ENCODE peak calls at places on chromosomes 6 and 20, in eight cellular contexts. One of them, this sample, is unnamed.

GRCh38 chr6:44000164-44000842 is 126.9 kb downstream of the MRPL14 start:
- DNase-seq in GM10248: peak
- DNase-seq in neural progenitor cell: no peak
- DNase-seq in nephron progenitor cell: no peak
- DNase-seq in lung: peak
- DNase-seq in psoas muscle: no peak
- DNase-seq in cardiac fibroblast: no peak
- DNase-seq in neural crest cell: no peak
- DNase-seq in this sample: peak

GRCh38 chr20:18989736-18990474 is 176.3 kb downstream of the SCP2D1 start:
- DNase-seq in neural crest cell: no peak
- DNase-seq in psoas muscle: peak
- DNase-seq in neural progenitor cell: no peak
- DNase-seq in nephron progenitor cell: no peak
- DNase-seq in lung: no peak
- DNase-seq in GM10248: no peak
- DNase-seq in cardiac fibroblast: no peak
- DNase-seq in this sample: no peak

GRCh38 chr6:149443411-149444181 is 41.2 kb downstream of the ZC3H12D start:
- DNase-seq in GM10248: no peak
- DNase-seq in psoas muscle: no peak
- DNase-seq in cardiac fibroblast: peak
- DNase-seq in neural progenitor cell: no peak
- DNase-seq in neural crest cell: no peak
- DNase-seq in nephron progenitor cell: no peak
- DNase-seq in lung: no peak
- DNase-seq in this sample: no peak

GRCh38 chr20:39105551-39105950 is 143.4 kb downstream of the DHX35 start:
- DNase-seq in neural progenitor cell: no peak
- DNase-seq in GM10248: no peak
- DNase-seq in lung: no peak
- DNase-seq in nephron progenitor cell: no peak
- DNase-seq in cardiac fibroblast: no peak
- DNase-seq in psoas muscle: no peak
- DNase-seq in neural crest cell: no peak
- DNase-seq in this sample: no peak

GRCh38 chr6:170076466-170077165 is 214.3 kb downstream of the DLL1 start:
- DNase-seq in neural crest cell: no peak
- DNase-seq in lung: no peak
- DNase-seq in neural progenitor cell: no peak
- DNase-seq in psoas muscle: no peak
- DNase-seq in cardiac fibroblast: no peak
- DNase-seq in nephron progenitor cell: no peak
- DNase-seq in GM10248: no peak
- DNase-seq in this sample: peak

GRCh38 chr6:135222623-135223022 is 41.5 kb downstream of the MYB start:
- DNase-seq in cardiac fibroblast: no peak
- DNase-seq in lung: no peak
- DNase-seq in psoas muscle: no peak
- DNase-seq in nephron progenitor cell: no peak
- DNase-seq in GM10248: no peak
- DNase-seq in neural progenitor cell: no peak
- DNase-seq in neural crest cell: no peak
- DNase-seq in this sample: no peak

GRCh38 chr6:36028088-36028886 is 679 bp downstream of the MAPK14 start:
- DNase-seq in lung: peak
- DNase-seq in neural progenitor cell: no peak
- DNase-seq in neural crest cell: peak
- DNase-seq in cardiac fibroblast: peak
- DNase-seq in psoas muscle: peak
- DNase-seq in nephron progenitor cell: peak
- DNase-seq in GM10248: peak
- DNase-seq in this sample: peak

GRCh38 chr6:31172973-31173384 is 2.5 kb upstream of the POU5F1 start:
- DNase-seq in nephron progenitor cell: peak
- DNase-seq in psoas muscle: no peak
- DNase-seq in neural progenitor cell: peak
- DNase-seq in neural crest cell: no peak
- DNase-seq in GM10248: no peak
- DNase-seq in cardiac fibroblast: no peak
- DNase-seq in lung: no peak
- DNase-seq in this sample: no peak

DNA sequence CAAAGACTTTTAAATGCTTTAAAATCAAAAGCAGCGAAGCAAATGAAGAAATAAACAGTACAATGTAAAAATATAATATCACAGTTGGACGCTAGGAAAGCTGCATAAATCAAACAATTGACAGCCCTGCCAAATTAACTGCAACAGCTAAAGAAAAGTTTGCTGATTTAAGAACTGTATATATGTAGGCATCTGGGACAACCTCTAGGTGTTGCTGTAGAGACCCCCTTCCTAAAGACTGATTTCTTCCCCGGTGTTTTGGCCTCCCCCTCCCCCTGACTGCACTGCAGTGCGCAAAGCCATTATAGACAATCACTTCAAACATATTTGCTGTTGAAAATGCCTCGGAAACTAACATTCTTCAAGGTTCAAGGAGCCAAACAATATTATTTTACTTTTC is 1.1 kb downstream of the ELOVL4 start:
- DNase-seq in lung: no peak
- DNase-seq in nephron progenitor cell: peak
- DNase-seq in psoas muscle: no peak
- DNase-seq in neural crest cell: peak
- DNase-seq in cardiac fibroblast: peak
- DNase-seq in neural progenitor cell: peak
- DNase-seq in GM10248: peak
- DNase-seq in this sample: no peak
- TF ChIP-seq CTCF in lung: no peak
- TF ChIP-seq CTCF in nephron progenitor cell: peak
- TF ChIP-seq CTCF in psoas muscle: no peak
- TF ChIP-seq CTCF in neural crest cell: peak
- TF ChIP-seq CTCF in cardiac fibroblast: peak
- TF ChIP-seq CTCF in neural progenitor cell: peak
- TF ChIP-seq CTCF in GM10248: peak
- TF ChIP-seq CTCF in this sample: no peak

GRCh38 chr6:57173886-57174510 is 1.9 kb downstream of the BAG2 start:
- DNase-seq in cardiac fibroblast: peak
- DNase-seq in nephron progenitor cell: no peak
- DNase-seq in neural progenitor cell: peak
- DNase-seq in psoas muscle: no peak
- DNase-seq in neural crest cell: no peak
- DNase-seq in lung: no peak
- DNase-seq in GM10248: no peak
- DNase-seq in this sample: no peak

GRCh38 chr6:57173056-57173885 is 1.1 kb downstream of the BAG2 start:
- DNase-seq in lung: no peak
- DNase-seq in psoas muscle: no peak
- DNase-seq in cardiac fibroblast: peak
- DNase-seq in GM10248: peak
- DNase-seq in nephron progenitor cell: peak
- DNase-seq in neural progenitor cell: peak
- DNase-seq in neural crest cell: no peak
- DNase-seq in this sample: peak

GRCh38 chr6:57174511-57174907 is 2.4 kb downstream of the BAG2 start:
- DNase-seq in psoas muscle: no peak
- DNase-seq in GM10248: no peak
- DNase-seq in lung: no peak
- DNase-seq in nephron progenitor cell: no peak
- DNase-seq in neural progenitor cell: no peak
- DNase-seq in neural crest cell: no peak
- DNase-seq in cardiac fibroblast: no peak
- DNase-seq in this sample: no peak

GRCh38 chr6:57177545-57178225 is 5.6 kb downstream of the BAG2 start:
- DNase-seq in neural progenitor cell: no peak
- DNase-seq in GM10248: no peak
- DNase-seq in lung: no peak
- DNase-seq in nephron progenitor cell: no peak
- DNase-seq in neural crest cell: no peak
- DNase-seq in cardiac fibroblast: peak
- DNase-seq in psoas muscle: peak
- DNase-seq in this sample: no peak

GRCh38 chr6:57172136-57173055 is at the start of gene BAG2:
- DNase-seq in GM10248: peak
- DNase-seq in cardiac fibroblast: peak
- DNase-seq in nephron progenitor cell: peak
- DNase-seq in lung: peak
- DNase-seq in neural crest cell: peak
- DNase-seq in neural progenitor cell: peak
- DNase-seq in psoas muscle: peak
- DNase-seq in this sample: peak
- TF ChIP-seq CTCF in GM10248: peak
- TF ChIP-seq CTCF in cardiac fibroblast: peak
- TF ChIP-seq CTCF in nephron progenitor cell: no peak
- TF ChIP-seq CTCF in lung: no peak
- TF ChIP-seq CTCF in neural crest cell: peak
- TF ChIP-seq CTCF in neural progenitor cell: peak
- TF ChIP-seq CTCF in psoas muscle: peak
- TF ChIP-seq CTCF in this sample: peak

GRCh38 chr20:48445827-48446226 is 382.0 kb downstream of the PREX1 start:
- DNase-seq in psoas muscle: no peak
- DNase-seq in lung: no peak
- DNase-seq in nephron progenitor cell: no peak
- DNase-seq in GM10248: no peak
- DNase-seq in neural crest cell: no peak
- DNase-seq in neural progenitor cell: no peak
- DNase-seq in cardiac fibroblast: no peak
- DNase-seq in this sample: no peak
- TF ChIP-seq CTCF in psoas muscle: no peak
- TF ChIP-seq CTCF in lung: no peak
- TF ChIP-seq CTCF in nephron progenitor cell: no peak
- TF ChIP-seq CTCF in GM10248: no peak
- TF ChIP-seq CTCF in neural crest cell: no peak
- TF ChIP-seq CTCF in neural progenitor cell: no peak
- TF ChIP-seq CTCF in cardiac fibroblast: no peak
- TF ChIP-seq CTCF in this sample: no peak

GRCh38 chr6:71529026-71529425 is 240.4 kb downstream of the OGFRL1 start:
- DNase-seq in lung: no peak
- DNase-seq in GM10248: no peak
- DNase-seq in psoas muscle: no peak
- DNase-seq in cardiac fibroblast: no peak
- DNase-seq in nephron progenitor cell: no peak
- DNase-seq in neural crest cell: no peak
- DNase-seq in neural progenitor cell: no peak
- DNase-seq in this sample: no peak

GRCh38 chr6:71527831-71528377 is 239.3 kb downstream of the OGFRL1 start:
- DNase-seq in lung: no peak
- DNase-seq in psoas muscle: no peak
- DNase-seq in nephron progenitor cell: no peak
- DNase-seq in neural crest cell: no peak
- DNase-seq in cardiac fibroblast: peak
- DNase-seq in GM10248: no peak
- DNase-seq in neural progenitor cell: no peak
- DNase-seq in this sample: no peak

GRCh38 chr6:71524201-71524600 is 235.6 kb downstream of the OGFRL1 start:
- DNase-seq in cardiac fibroblast: no peak
- DNase-seq in lung: no peak
- DNase-seq in neural crest cell: no peak
- DNase-seq in nephron progenitor cell: no peak
- DNase-seq in psoas muscle: no peak
- DNase-seq in neural progenitor cell: no peak
- DNase-seq in GM10248: no peak
- DNase-seq in this sample: no peak

DNA sequence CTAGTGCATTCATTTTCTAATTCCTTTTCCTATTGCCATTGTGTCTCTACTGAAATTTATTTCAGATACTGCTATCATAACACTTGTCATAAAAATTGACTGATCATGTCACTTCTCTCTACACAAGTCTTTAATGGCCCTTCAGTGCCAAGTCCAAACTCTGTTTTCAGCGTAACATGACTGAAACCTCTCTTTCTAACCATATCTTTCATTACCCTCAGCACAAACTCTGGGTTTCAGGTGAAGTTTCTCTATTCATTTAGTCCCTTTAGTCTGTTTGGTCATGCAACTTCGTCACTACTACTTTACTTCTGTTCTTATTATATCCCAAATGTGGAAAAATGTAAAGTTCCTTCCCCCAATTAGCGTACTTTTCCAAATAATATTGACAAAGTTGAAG is 234.9 kb downstream of the OGFRL1 start:
- DNase-seq in psoas muscle: no peak
- DNase-seq in neural progenitor cell: no peak
- DNase-seq in nephron progenitor cell: no peak
- DNase-seq in neural crest cell: no peak
- DNase-seq in GM10248: no peak
- DNase-seq in lung: no peak
- DNase-seq in cardiac fibroblast: no peak
- DNase-seq in this sample: no peak
- TF ChIP-seq CTCF in psoas muscle: no peak
- TF ChIP-seq CTCF in neural progenitor cell: no peak
- TF ChIP-seq CTCF in nephron progenitor cell: no peak
- TF ChIP-seq CTCF in neural crest cell: no peak
- TF ChIP-seq CTCF in GM10248: no peak
- TF ChIP-seq CTCF in lung: no peak
- TF ChIP-seq CTCF in cardiac fibroblast: no peak
- TF ChIP-seq CTCF in this sample: no peak

GRCh38 chr20:37939701-37940151 is 36.8 kb downstream of the VSTM2L start:
- DNase-seq in neural progenitor cell: no peak
- DNase-seq in nephron progenitor cell: no peak
- DNase-seq in cardiac fibroblast: no peak
- DNase-seq in neural crest cell: no peak
- DNase-seq in lung: no peak
- DNase-seq in GM10248: no peak
- DNase-seq in psoas muscle: no peak
- DNase-seq in this sample: no peak

GRCh38 chr20:37940161-37940560 is 37.2 kb downstream of the VSTM2L start:
- DNase-seq in GM10248: no peak
- DNase-seq in neural crest cell: no peak
- DNase-seq in lung: no peak
- DNase-seq in neural progenitor cell: no peak
- DNase-seq in nephron progenitor cell: no peak
- DNase-seq in psoas muscle: no peak
- DNase-seq in cardiac fibroblast: no peak
- DNase-seq in this sample: no peak

GRCh38 chr20:37941992-37942391 is 39.1 kb downstream of the VSTM2L start:
- DNase-seq in lung: no peak
- DNase-seq in nephron progenitor cell: no peak
- DNase-seq in psoas muscle: no peak
- DNase-seq in neural progenitor cell: no peak
- DNase-seq in neural crest cell: no peak
- DNase-seq in cardiac fibroblast: no peak
- DNase-seq in GM10248: no peak
- DNase-seq in this sample: no peak

GRCh38 chr20:37943033-37943432 is 40.1 kb downstream of the VSTM2L start:
- DNase-seq in GM10248: no peak
- DNase-seq in psoas muscle: no peak
- DNase-seq in neural progenitor cell: no peak
- DNase-seq in cardiac fibroblast: no peak
- DNase-seq in neural crest cell: no peak
- DNase-seq in nephron progenitor cell: no peak
- DNase-seq in lung: no peak
- DNase-seq in this sample: no peak

DNA sequence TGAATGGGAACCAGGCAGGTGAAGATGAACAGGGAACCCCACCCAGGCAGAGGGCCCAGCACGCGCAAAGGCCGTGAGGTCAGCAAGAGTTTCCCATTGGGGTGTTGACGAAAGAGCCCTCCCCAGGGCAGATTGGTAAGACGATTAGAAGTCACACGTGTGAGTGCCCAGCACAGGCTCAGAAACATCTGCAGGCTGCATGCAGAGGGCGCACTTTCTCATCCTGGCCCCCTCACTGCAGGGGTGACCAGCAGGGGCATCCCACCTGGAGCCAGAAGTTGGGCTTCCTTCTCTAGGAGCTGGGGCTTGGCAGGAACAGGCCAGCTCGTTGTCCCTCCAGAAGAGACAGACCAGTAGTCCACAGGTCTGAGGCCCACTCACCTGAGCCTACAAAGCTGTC is 38.4 kb downstream of the VSTM2L start:
- DNase-seq in GM10248: no peak
- DNase-seq in neural crest cell: no peak
- DNase-seq in neural progenitor cell: peak
- DNase-seq in cardiac fibroblast: no peak
- DNase-seq in lung: no peak
- DNase-seq in psoas muscle: no peak
- DNase-seq in nephron progenitor cell: no peak
- DNase-seq in this sample: no peak
- TF ChIP-seq CTCF in GM10248: no peak
- TF ChIP-seq CTCF in neural crest cell: peak
- TF ChIP-seq CTCF in neural progenitor cell: peak
- TF ChIP-seq CTCF in cardiac fibroblast: no peak
- TF ChIP-seq CTCF in lung: no peak
- TF ChIP-seq CTCF in psoas muscle: no peak
- TF ChIP-seq CTCF in nephron progenitor cell: no peak
- TF ChIP-seq CTCF in this sample: no peak